ENCODE peak calls at places on chromosomes 5 and 9, in four cellular contexts. One of them, this sample, is unnamed.

GRCh38 chr9:98886691-98887229 is 56.9 kb upstream of the COL15A1 start:
- DNase-seq in naive thymus-derived CD4-positive, alpha-beta T cell: no peak
- DNase-seq in head of caudate nucleus: no peak
- DNase-seq in RWPE1: no peak
- DNase-seq in this sample: no peak

GRCh38 chr5:172102913-172103629 is 85.0 kb downstream of the STK10 start:
- DNase-seq in RWPE1: peak; percentile 98
- DNase-seq in head of caudate nucleus: no peak
- DNase-seq in naive thymus-derived CD4-positive, alpha-beta T cell: no peak
- DNase-seq in this sample: no peak

GRCh38 chr9:92094655-92095054 is 20.6 kb downstream of the SPTLC1 start:
- DNase-seq in RWPE1: no peak
- DNase-seq in head of caudate nucleus: no peak
- DNase-seq in naive thymus-derived CD4-positive, alpha-beta T cell: no peak
- DNase-seq in this sample: no peak

GRCh38 chr5:77302247-77302646 is 91.8 kb downstream of the PDE8B start:
- DNase-seq in head of caudate nucleus: no peak
- DNase-seq in RWPE1: no peak
- DNase-seq in naive thymus-derived CD4-positive, alpha-beta T cell: no peak
- DNase-seq in this sample: no peak

GRCh38 chr5:82833277-82833676 is 243.9 kb downstream of the TMEM167A start:
- DNase-seq in RWPE1: no peak
- DNase-seq in naive thymus-derived CD4-positive, alpha-beta T cell: no peak
- DNase-seq in head of caudate nucleus: no peak
- DNase-seq in this sample: no peak

GRCh38 chr5:172728481-172729241 is 42.3 kb downstream of the DUSP1 start:
- DNase-seq in naive thymus-derived CD4-positive, alpha-beta T cell: no peak
- DNase-seq in RWPE1: no peak
- DNase-seq in head of caudate nucleus: no peak
- DNase-seq in this sample: no peak

GRCh38 chr5:36744678-36745659 is 131.6 kb upstream of the NIPBL start:
- DNase-seq in naive thymus-derived CD4-positive, alpha-beta T cell: no peak
- DNase-seq in RWPE1: peak; percentile 96
- DNase-seq in head of caudate nucleus: peak; percentile 57
- DNase-seq in this sample: peak; percentile 5

GRCh38 chr9:126317513-126317912 is 9.1 kb upstream of the MVB12B start:
- DNase-seq in head of caudate nucleus: no peak
- DNase-seq in RWPE1: no peak
- DNase-seq in naive thymus-derived CD4-positive, alpha-beta T cell: peak; percentile 22
- DNase-seq in this sample: no peak

GRCh38 chr9:127558581-127559246 is 53.4 kb upstream of the STXBP1 start:
- DNase-seq in naive thymus-derived CD4-positive, alpha-beta T cell: no peak
- DNase-seq in RWPE1: no peak
- DNase-seq in head of caudate nucleus: no peak
- DNase-seq in this sample: no peak

GRCh38 chr9:113572076-113572861 is 108.7 kb downstream of the RGS3 start:
- DNase-seq in RWPE1: no peak
- DNase-seq in head of caudate nucleus: no peak
- DNase-seq in naive thymus-derived CD4-positive, alpha-beta T cell: no peak
- DNase-seq in this sample: no peak

GRCh38 chr9:33198163-33198562 is 31.0 kb upstream of the B4GALT1 start:
- DNase-seq in head of caudate nucleus: no peak
- DNase-seq in naive thymus-derived CD4-positive, alpha-beta T cell: no peak
- DNase-seq in RWPE1: no peak
- DNase-seq in this sample: no peak

GRCh38 chr5:111384220-111384619 is 128.1 kb downstream of the STARD4 start:
- DNase-seq in RWPE1: no peak
- DNase-seq in head of caudate nucleus: no peak
- DNase-seq in naive thymus-derived CD4-positive, alpha-beta T cell: no peak
- DNase-seq in this sample: no peak

GRCh38 chr5:111995701-111996100 is 238.7 kb upstream of the NREP start:
- DNase-seq in head of caudate nucleus: no peak
- DNase-seq in naive thymus-derived CD4-positive, alpha-beta T cell: no peak
- DNase-seq in RWPE1: no peak
- DNase-seq in this sample: no peak

GRCh38 chr5:172791291-172791690 is 20.3 kb upstream of the DUSP1 start:
- DNase-seq in RWPE1: no peak
- DNase-seq in head of caudate nucleus: no peak
- DNase-seq in naive thymus-derived CD4-positive, alpha-beta T cell: no peak
- DNase-seq in this sample: no peak

GRCh38 chr5:115503420-115503819 is 41.2 kb downstream of the FEM1C start:
- DNase-seq in RWPE1: no peak
- DNase-seq in head of caudate nucleus: no peak
- DNase-seq in naive thymus-derived CD4-positive, alpha-beta T cell: no peak
- DNase-seq in this sample: no peak

GRCh38 chr5:171785517-171785916 is at the start of gene SMIM23:
- DNase-seq in RWPE1: no peak
- DNase-seq in naive thymus-derived CD4-positive, alpha-beta T cell: no peak
- DNase-seq in head of caudate nucleus: no peak
- DNase-seq in this sample: no peak

GRCh38 chr9:113875420-113875916 is 641 bp upstream of the ZNF618 start:
- DNase-seq in naive thymus-derived CD4-positive, alpha-beta T cell: no peak
- DNase-seq in RWPE1: no peak
- DNase-seq in head of caudate nucleus: no peak
- DNase-seq in this sample: no peak

GRCh38 chr9:92974696-92975451 is 27.6 kb downstream of the FGD3 start:
- DNase-seq in head of caudate nucleus: no peak
- DNase-seq in naive thymus-derived CD4-positive, alpha-beta T cell: no peak
- DNase-seq in RWPE1: no peak
- DNase-seq in this sample: no peak

This sample was measured in immature natural killer cell.